ENCODE peak calls at places on chromosomes 3 and 15, in ten cellular contexts. U, A, D, J, M, T, C, E, V and Q are unnamed samples. For H3K4me1, the result is how much of the 10 kb centered on the place peaks cover.

GRCh38 chr15:85831415-85832113 is 36.8 kb upstream of the KLHL25 start:
- DNase-seq in U (peak), A (peak), D (peak), J (no peak), M (peak), T (no peak), C (peak), E (peak), V (peak), Q (peak)

GRCh38 chr3:114079761-114080160 is 23.2 kb downstream of the QTRT2 start:
- DNase-seq in U (no peak), A (no peak), D (no peak), J (no peak), M (peak), T (no peak), C (peak), E (no peak), V (no peak), Q (no peak)

GRCh38 chr15:91857772-91858171 is 4.3 kb downstream of the SLCO3A1 start:
- DNase-seq in U (no peak), A (no peak), D (no peak), J (no peak), M (no peak), T (no peak), C (no peak), E (no peak), V (no peak), Q (no peak)

GRCh38 chr3:169476289-169476688 is 187.2 kb downstream of the MECOM start:
- DNase-seq in U (no peak), A (no peak), D (no peak), J (no peak), M (no peak), T (no peak), C (no peak), E (no peak), V (no peak), Q (no peak)

GRCh38 chr15:71743861-71744382 is 66.4 kb upstream of the NR2E3 start:
- DNase-seq in U (peak), A (peak), D (peak), J (no peak), M (no peak), T (no peak), C (peak), E (peak), V (peak), Q (peak)

GRCh38 chr15:52107238-52107637 is 5.3 kb downstream of the BCL2L10 start:
- DNase-seq in U (no peak), A (no peak), D (no peak), J (no peak), M (no peak), T (no peak), C (no peak), E (no peak), V (no peak), Q (no peak)

GRCh38 chr15:90563460-90563859 is 33.7 kb downstream of the CRTC3 start:
- DNase-seq in U (no peak), A (no peak), D (no peak), J (no peak), M (no peak), T (no peak), C (no peak), E (no peak), V (no peak), Q (no peak)

GRCh38 chr3:72549819-72550581 is 298.2 kb downstream of the SHQ1 start:
- DNase-seq in U (no peak), A (no peak), D (no peak), J (no peak), M (no peak), T (no peak), C (no peak), E (peak), V (no peak), Q (no peak)

GRCh38 chr3:65303431-65303830 is 615.6 kb upstream of the ADAMTS9 start:
- DNase-seq in U (peak), A (no peak), D (no peak), J (no peak), M (no peak), T (no peak), C (no peak), E (no peak), V (no peak), Q (no peak)

GRCh38 chr3:42663581-42664442 is 10.3 kb downstream of the ZBTB47 start:
- DNase-seq in U (no peak), A (no peak), D (no peak), J (peak), M (no peak), T (no peak), C (no peak), E (no peak), V (no peak), Q (no peak)

GRCh38 chr3:51559266-51559907 is 20.9 kb downstream of the RAD54L2 start:
- DNase-seq in U (no peak), A (no peak), D (peak), J (no peak), M (peak), T (no peak), C (peak), E (no peak), V (no peak), Q (no peak)

GRCh38 chr15:36914962-36915808 is 185.2 kb downstream of the MEIS2 start:
- DNase-seq in U (no peak), A (no peak), D (no peak), J (no peak), M (no peak), T (no peak), C (no peak), E (no peak), V (no peak), Q (no peak)

GRCh38 chr3:127157181-127157828 is 35.6 kb upstream of the PRR23E start:
- DNase-seq in U (no peak), A (peak), D (no peak), J (no peak), M (no peak), T (peak), C (no peak), E (no peak), V (no peak), Q (no peak)

GRCh38 chr3:37229740-37230139 is 55.4 kb upstream of the LRRFIP2 start:
- DNase-seq in U (no peak), A (no peak), D (no peak), J (no peak), M (no peak), T (no peak), C (no peak), E (no peak), V (peak), Q (no peak)

GRCh38 chr15:77784361-77785292 is 151.9 kb upstream of the LINGO1 start:
- DNase-seq in U (no peak), A (no peak), D (no peak), J (no peak), M (no peak), T (no peak), C (no peak), E (no peak), V (peak), Q (no peak)

DNA sequence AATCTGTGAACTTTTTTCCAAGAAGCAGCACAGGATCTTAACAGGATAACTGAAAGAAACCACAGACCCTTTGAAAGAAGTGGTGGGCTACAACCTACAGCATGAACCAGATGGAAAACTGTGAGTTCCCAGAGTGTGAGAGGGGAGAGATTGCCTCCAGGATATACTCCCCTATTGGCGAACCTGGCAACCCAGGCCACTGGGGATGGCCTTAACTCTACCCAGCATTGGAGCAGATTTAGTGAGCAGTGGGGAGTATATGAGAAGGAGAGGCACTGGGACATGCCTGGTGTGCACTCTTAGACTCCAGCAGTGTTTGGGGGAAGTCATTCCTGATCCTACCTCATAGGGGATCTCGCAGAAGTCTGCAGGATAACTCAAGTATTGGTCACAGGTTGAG is 201.0 kb upstream of the TP63 start:
- DNase-seq in U (no peak), A (no peak), D (no peak), J (no peak), M (no peak), T (no peak), C (no peak), E (no peak), V (no peak), Q (no peak)
- H3K27ac ChIP-seq in U (no peak), A (no peak), D (no peak), J (no peak), M (no peak), T (no peak), C (no peak), E (no peak), V (no peak), Q (no peak)

GRCh38 chr3:29282431-29283296 is 1.8 kb downstream of the RBMS3 start:
- DNase-seq in U (no peak), A (no peak), D (no peak), J (no peak), M (peak), T (no peak), C (peak), E (no peak), V (no peak), Q (no peak)
- H3K4me3 ChIP-seq in U (peak), A (peak), D (peak), J (peak), M (peak), T (peak), C (peak), E (peak), V (no peak), Q (peak)

GRCh38 chr3:46429250-46429649 is 22.2 kb downstream of the CCRL2 start:
- DNase-seq in U (no peak), A (no peak), D (no peak), J (no peak), M (no peak), T (no peak), C (no peak), E (no peak), V (no peak), Q (no peak)

GRCh38 chr3:46433841-46434240 is 26.8 kb downstream of the CCRL2 start:
- DNase-seq in U (no peak), A (no peak), D (no peak), J (no peak), M (no peak), T (no peak), C (no peak), E (no peak), V (no peak), Q (no peak)

GRCh38 chr3:46435327-46435726 is 28.3 kb downstream of the CCRL2 start:
- DNase-seq in U (no peak), A (no peak), D (no peak), J (no peak), M (no peak), T (no peak), C (no peak), E (no peak), V (no peak), Q (no peak)

GRCh38 chr3:46427929-46428833 is 21.1 kb downstream of the CCRL2 start:
- DNase-seq in U (no peak), A (no peak), D (peak), J (no peak), M (no peak), T (no peak), C (no peak), E (no peak), V (no peak), Q (no peak)

DNA sequence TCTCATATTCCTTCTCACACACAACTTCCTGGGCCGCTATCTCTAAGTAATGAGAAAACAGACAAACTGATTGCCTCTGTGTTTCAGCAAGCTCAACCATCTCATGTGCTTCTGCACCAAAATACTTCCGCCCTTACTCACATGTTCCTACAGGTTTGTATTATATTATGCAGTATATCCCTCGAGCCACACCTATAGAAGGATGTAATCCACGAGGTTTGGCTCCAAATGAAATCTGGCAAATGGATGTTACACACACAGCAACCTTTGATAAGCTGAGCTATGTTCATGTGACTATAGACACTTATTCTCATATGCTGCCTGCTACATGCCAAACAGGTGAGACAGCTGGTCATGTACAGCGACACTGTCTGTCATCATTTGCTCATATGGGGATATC is 22.6 kb downstream of the CCRL2 start:
- DNase-seq in U (no peak), A (no peak), D (no peak), J (no peak), M (no peak), T (no peak), C (no peak), E (no peak), V (no peak), Q (no peak)
- H3K4me1 ChIP-seq in U (under half), A (under half), D (under half), J (under half), M (under half), T (under half), C (under half), E (under half), V (under half), Q (under half)

DNA sequence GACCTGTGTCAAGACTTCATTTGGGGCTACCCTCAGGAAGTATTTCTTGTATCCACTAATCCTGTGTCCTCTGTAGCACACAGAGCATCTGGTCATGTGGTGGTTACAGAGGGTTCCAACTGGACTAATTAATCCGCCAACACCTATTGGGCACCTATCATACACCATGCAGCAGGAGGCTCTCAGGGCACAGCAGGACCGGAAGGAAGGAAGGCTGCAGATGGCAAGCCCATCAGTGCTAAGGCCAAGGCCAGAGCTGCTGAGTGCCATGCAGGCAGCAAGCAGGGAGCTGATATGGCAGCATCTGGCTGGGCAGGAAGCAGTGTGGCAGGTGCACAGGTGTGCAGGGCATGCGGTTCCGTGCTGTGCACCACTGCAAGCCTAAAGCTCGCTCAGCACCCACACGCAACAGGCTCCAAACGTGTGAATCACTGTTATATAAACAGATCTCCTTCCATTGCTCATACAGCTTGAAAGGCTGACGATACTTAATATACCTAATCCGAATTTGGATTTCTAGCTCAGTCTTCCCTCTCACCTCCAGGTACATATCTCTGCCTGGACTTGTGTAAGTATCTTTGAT is 64.4 kb upstream of the SNRPA1 start:
- DNase-seq in U (no peak), A (no peak), D (no peak), J (no peak), M (no peak), T (no peak), C (peak), E (no peak), V (no peak), Q (no peak)
- H3K27ac ChIP-seq in U (peak), A (no peak), D (peak), J (no peak), M (no peak), T (no peak), C (no peak), E (no peak), V (no peak), Q (no peak)

DNA sequence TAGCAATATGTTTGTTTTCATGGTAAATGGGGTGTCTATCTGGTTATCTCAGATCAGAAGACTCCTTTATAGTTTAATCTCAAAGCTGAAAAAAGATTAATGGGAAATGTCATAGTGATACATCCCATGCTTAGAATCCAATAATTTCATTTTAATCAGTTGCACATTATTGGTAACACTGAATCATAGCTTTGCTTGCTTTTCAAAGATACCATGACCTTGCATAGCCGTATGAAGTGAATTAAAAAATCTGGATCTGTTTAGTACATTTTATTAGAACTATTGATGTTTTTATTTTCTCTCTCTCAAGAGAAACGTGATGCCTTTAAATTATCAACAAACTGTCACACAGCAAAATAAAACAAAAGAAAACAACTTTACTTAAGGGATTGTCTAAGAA is 506.7 kb upstream of the SGO1 start:
- DNase-seq in U (no peak), A (no peak), D (no peak), J (no peak), M (no peak), T (no peak), C (no peak), E (no peak), V (no peak), Q (no peak)
- H3K4me3 ChIP-seq in U (no peak), A (no peak), D (no peak), J (no peak), M (no peak), T (no peak), C (no peak), E (no peak), V (no peak), Q (no peak)